ENCODE peak calls at places on chromosomes 1 and 21, in four cellular contexts. Q, P, M and Y are unnamed samples.

GRCh38 chr1:64536836-64537490 is 67.0 kb downstream of the CACHD1 start:
- DNase-seq in Q (no peak), P (peak), M (no peak), Y (no peak)

GRCh38 chr21:34846601-34847112 is 177.9 kb downstream of the CLIC6 start:
- DNase-seq in Q (no peak), P (no peak), M (peak), Y (peak)

GRCh38 chr1:237032029-237032428 is 10.0 kb upstream of the RYR2 start:
- DNase-seq in Q (no peak), P (no peak), M (peak), Y (no peak)

GRCh38 chr1:222898191-222898527 is 83.3 kb downstream of the DISP1 start:
- DNase-seq in Q (no peak), P (no peak), M (no peak), Y (no peak)

GRCh38 chr1:24775348-24775747 is 30.1 kb downstream of the CLIC4 start:
- DNase-seq in Q (no peak), P (no peak), M (no peak), Y (no peak)

GRCh38 chr1:228058981-228059535 is 23.4 kb upstream of the ARF1 start:
- DNase-seq in Q (no peak), P (no peak), M (no peak), Y (no peak)

GRCh38 chr1:2425875-2426274 is 13.5 kb upstream of the PEX10 start:
- DNase-seq in Q (no peak), P (no peak), M (no peak), Y (no peak)

GRCh38 chr1:50605186-50605875 is 182.1 kb upstream of the DMRTA2 start:
- DNase-seq in Q (no peak), P (peak), M (peak), Y (peak)

GRCh38 chr1:183234660-183235476 is 48.8 kb downstream of the LAMC2 start:
- DNase-seq in Q (peak), P (peak), M (peak), Y (peak)

GRCh38 chr1:210654176-210654786 is 325.6 kb downstream of the HHAT start:
- DNase-seq in Q (no peak), P (no peak), M (peak), Y (no peak)

GRCh38 chr21:26843912-26844257 is 1.3 kb downstream of the ADAMTS1 start:
- DNase-seq in Q (no peak), P (no peak), M (peak), Y (no peak)

GRCh38 chr1:224434447-224435317 is at the start of gene WDR26:
- DNase-seq in Q (no peak), P (peak), M (peak), Y (no peak)

GRCh38 chr1:101448018-101448417 is 211.2 kb downstream of the S1PR1 start:
- DNase-seq in Q (no peak), P (no peak), M (no peak), Y (no peak)

GRCh38 chr1:2971146-2971501 is 50.1 kb upstream of the ACTRT2 start:
- DNase-seq in Q (no peak), P (no peak), M (no peak), Y (no peak)

GRCh38 chr1:56462209-56462608 is 117.2 kb downstream of the PLPP3 start:
- DNase-seq in Q (no peak), P (no peak), M (no peak), Y (no peak)

GRCh38 chr1:243482237-243483022 is 226.6 kb downstream of the SDCCAG8 start:
- DNase-seq in Q (no peak), P (no peak), M (peak), Y (no peak)

GRCh38 chr21:14403681-14404318 is 20.9 kb upstream of the HSPA13 start:
- DNase-seq in Q (no peak), P (peak), M (peak), Y (peak)

GRCh38 chr1:151311589-151312331 is 15.5 kb downstream of the PI4KB start:
- DNase-seq in Q (peak), P (peak), M (peak), Y (peak)

GRCh38 chr1:101124405-101124804 is 98.8 kb upstream of the DPH5 start:
- DNase-seq in Q (no peak), P (no peak), M (no peak), Y (no peak)

GRCh38 chr21:45302082-45303061 is 14.7 kb upstream of the POFUT2 start:
- DNase-seq in Q (no peak), P (no peak), M (peak), Y (no peak)

GRCh38 chr1:2046225-2046917 is 3.8 kb upstream of the PRKCZ start:
- DNase-seq in Q (no peak), P (peak), M (peak), Y (no peak)

GRCh38 chr1:184483101-184483813 is 96.4 kb downstream of the C1orf21 start:
- DNase-seq in Q (no peak), P (no peak), M (peak), Y (no peak)

GRCh38 chr21:45318556-45319341 is 31.1 kb upstream of the POFUT2 start:
- DNase-seq in Q (no peak), P (peak), M (no peak), Y (no peak)

GRCh38 chr1:234545512-234546386 is 64.2 kb downstream of the IRF2BP2 start:
- DNase-seq in Q (no peak), P (peak), M (no peak), Y (no peak)

GRCh38 chr1:52877554-52877953 is 35.0 kb downstream of the ZYG11A start:
- DNase-seq in Q (peak), P (no peak), M (no peak), Y (no peak)

GRCh38 chr1:40315795-40316594 is 1.1 kb downstream of the COL9A2 start:
- DNase-seq in Q (no peak), P (no peak), M (no peak), Y (no peak)

GRCh38 chr1:216330262-216330661 is 93.0 kb downstream of the USH2A start:
- DNase-seq in Q (no peak), P (no peak), M (no peak), Y (no peak)

GRCh38 chr1:153566414-153567371 is 1.0 kb upstream of the S100A2 start:
- DNase-seq in Q (peak), P (peak), M (peak), Y (peak)

GRCh38 chr1:242828199-242828598 is 303.7 kb upstream of the PLD5 start:
- DNase-seq in Q (no peak), P (peak), M (no peak), Y (no peak)

GRCh38 chr1:63463248-63463647 is 59.8 kb downstream of the ITGB3BP start:
- DNase-seq in Q (no peak), P (no peak), M (no peak), Y (no peak)

GRCh38 chr1:147612366-147612765 is 58.0 kb downstream of the ACP6 start:
- DNase-seq in Q (no peak), P (peak), M (no peak), Y (no peak)

GRCh38 chr1:214386747-214387146 is 105.8 kb downstream of the SMYD2 start:
- DNase-seq in Q (no peak), P (no peak), M (peak), Y (no peak)

GRCh38 chr1:22753396-22754083 is 42.9 kb downstream of the EPHB2 start:
- DNase-seq in Q (no peak), P (no peak), M (no peak), Y (peak)

GRCh38 chr21:16945580-16945979 is 567.3 kb upstream of the CXADR start:
- DNase-seq in Q (no peak), P (no peak), M (no peak), Y (no peak)

GRCh38 chr1:192263436-192263835 is 53.4 kb upstream of the RGS21 start:
- DNase-seq in Q (peak), P (no peak), M (peak), Y (no peak)

GRCh38 chr21:32612075-32612998 is at the start of gene CFAP298:
- DNase-seq in Q (peak), P (peak), M (peak), Y (peak)

GRCh38 chr1:37753473-37754321 is 11.2 kb downstream of the EPHA10 start:
- DNase-seq in Q (no peak), P (no peak), M (no peak), Y (no peak)
- H3K4me3 ChIP-seq in Q (no peak), P (no peak), M (no peak), Y (no peak)

GRCh38 chr1:206960676-206961386 is 9.4 kb downstream of the FCAMR start:
- DNase-seq in Q (no peak), P (peak), M (no peak), Y (no peak)
- TF ChIP-seq CTCF in Q (no peak), P (peak), M (no peak), Y (no peak)

GRCh38 chr1:110671323-110671722 is 3.4 kb downstream of the KCNA3 start:
- DNase-seq in Q (no peak), P (no peak), M (no peak), Y (no peak)
- H3K4me3 ChIP-seq in Q (no peak), P (no peak), M (no peak), Y (no peak)

GRCh38 chr1:57910331-57910730 is 486.5 kb upstream of the DAB1 start:
- DNase-seq in Q (no peak), P (no peak), M (no peak), Y (no peak)
- TF ChIP-seq CTCF in Q (no peak), P (no peak), M (no peak), Y (no peak)

GRCh38 chr1:61453111-61453961 is 271.6 kb downstream of the TM2D1 start:
- DNase-seq in Q (peak), P (peak), M (peak), Y (peak)
- H3K4me3 ChIP-seq in Q (no peak), P (no peak), M (no peak), Y (no peak)

DNA sequence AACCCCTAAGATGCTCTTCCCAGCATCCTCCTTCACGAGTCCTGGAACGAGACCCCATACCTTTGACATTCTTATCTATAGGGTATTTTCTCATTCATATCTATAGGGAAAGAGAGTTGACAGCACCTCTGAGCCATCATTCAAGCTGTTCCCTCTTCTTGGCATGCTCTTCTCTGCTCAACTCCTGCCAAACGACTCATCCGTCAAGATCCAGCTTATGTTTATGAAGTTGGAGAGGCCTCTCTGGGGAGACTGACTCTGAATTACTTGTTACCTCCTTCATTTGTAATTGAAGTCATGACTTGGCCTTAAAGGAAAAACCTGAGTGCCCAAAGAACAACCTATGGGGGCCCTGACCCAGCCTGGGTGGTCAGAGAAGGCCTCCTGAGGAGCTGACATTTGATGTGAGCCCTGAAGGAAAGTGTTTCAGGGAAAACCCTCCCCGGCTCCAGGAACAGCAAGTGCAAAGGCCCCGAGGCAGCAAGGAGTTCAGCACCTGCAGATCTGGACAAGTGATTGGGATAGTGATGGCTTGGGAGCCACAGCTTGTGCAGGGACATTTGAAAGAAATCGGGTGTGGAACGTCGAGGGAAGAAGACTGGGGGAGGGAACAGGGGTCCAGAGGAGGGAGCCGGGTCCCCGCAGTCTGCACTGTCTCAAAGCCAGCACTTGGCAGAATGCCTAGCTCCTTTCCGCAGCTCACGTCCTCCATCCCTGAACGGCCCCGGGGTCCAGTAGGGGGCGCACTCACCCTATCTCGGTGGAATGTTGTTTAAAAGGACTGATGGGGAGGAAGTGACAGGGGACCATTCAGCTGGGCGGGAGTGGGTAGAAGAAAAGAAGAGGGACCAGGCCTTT is 14.0 kb upstream of the CDA start:
- DNase-seq in Q (no peak), P (peak), M (peak), Y (peak)
- TF ChIP-seq CTCF in Q (peak), P (peak), M (peak), Y (peak)